ENCODE peak calls at places on chromosome 7, in seven cellular contexts. Y is NCI-H2029 treated with DMSO at 0.1 percent for 48 hours; L is tibial artery; R is iPS-NIHi11; G is NCI-H1417; Z is psoas muscle; F is effector memory CD4-positive, alpha-beta T cell. E is an unnamed sample.

GRCh38 chr7:128770238-128770637 is 5.4 kb downstream of the OPN1SW start:
- DNase-seq in Y (no peak), L (no peak), R (no peak), G (no peak), Z (no peak), F (no peak), E (no peak)

GRCh38 chr7:139883814-139884213 is 54.8 kb downstream of the TBXAS1 start:
- DNase-seq in Y (no peak), L (no peak), R (no peak), G (no peak), Z (no peak), F (no peak), E (no peak)

GRCh38 chr7:75565129-75565528 is 73.0 kb downstream of the SPDYE5 start:
- DNase-seq in Y (no peak), L (no peak), R (peak), G (no peak), Z (no peak), F (no peak), E (no peak)

GRCh38 chr7:134755422-134756022 is 23.9 kb upstream of the CALD1 start:
- DNase-seq in Y (no peak), L (no peak), R (no peak), G (peak), Z (no peak), F (no peak), E (no peak)

GRCh38 chr7:69516208-69516820 is 82.0 kb upstream of the AUTS2 start:
- DNase-seq in Y (no peak), L (no peak), R (no peak), G (no peak), Z (no peak), F (no peak), E (no peak)

GRCh38 chr7:24882989-24883631 is 96.9 kb downstream of the OSBPL3 start:
- DNase-seq in Y (no peak), L (peak), R (no peak), G (no peak), Z (peak), F (no peak), E (no peak)

GRCh38 chr7:41030673-41031072 is 672.2 kb downstream of the INHBA start:
- DNase-seq in Y (no peak), L (no peak), R (no peak), G (no peak), Z (no peak), F (no peak), E (no peak)

GRCh38 chr7:94700926-94701554 is 45.1 kb upstream of the SGCE start:
- DNase-seq in Y (no peak), L (no peak), R (no peak), G (no peak), Z (no peak), F (no peak), E (no peak)

GRCh38 chr7:55271069-55271468 is 94.1 kb upstream of the LANCL2 start:
- DNase-seq in Y (no peak), L (no peak), R (peak), G (no peak), Z (no peak), F (no peak), E (no peak)

GRCh38 chr7:130752424-130752823 is 18.4 kb upstream of the KLF14 start:
- DNase-seq in Y (no peak), L (no peak), R (no peak), G (no peak), Z (no peak), F (no peak), E (no peak)

GRCh38 chr7:24284699-24285506 is 913 bp downstream of the NPY start:
- DNase-seq in Y (no peak), L (no peak), R (peak), G (no peak), Z (no peak), F (no peak), E (no peak)

GRCh38 chr7:155251831-155252230 is 45.8 kb upstream of the INSIG1 start:
- DNase-seq in Y (no peak), L (no peak), R (no peak), G (no peak), Z (no peak), F (no peak), E (no peak)

GRCh38 chr7:159136013-159136412 is 8.7 kb downstream of the VIPR2 start:
- DNase-seq in Y (no peak), L (no peak), R (no peak), G (no peak), Z (no peak), F (no peak), E (no peak)

GRCh38 chr7:47836080-47836479 is 112.2 kb downstream of the PKD1L1 start:
- DNase-seq in Y (no peak), L (no peak), R (no peak), G (no peak), Z (no peak), F (no peak), E (no peak)

GRCh38 chr7:105268511-105269392 is 120.0 kb downstream of the SRPK2 start:
- DNase-seq in Y (peak), L (no peak), R (no peak), G (peak), Z (no peak), F (no peak), E (peak)

GRCh38 chr7:120600607-120601006 is 257.3 kb downstream of the TSPAN12 start:
- DNase-seq in Y (no peak), L (no peak), R (no peak), G (no peak), Z (no peak), F (no peak), E (no peak)

GRCh38 chr7:115707684-115708341 is 322.8 kb downstream of the TFEC start:
- DNase-seq in Y (peak), L (no peak), R (no peak), G (peak), Z (no peak), F (no peak), E (no peak)

GRCh38 chr7:6579446-6579845 is 2.2 kb downstream of the ZDHHC4 start:
- DNase-seq in Y (no peak), L (no peak), R (no peak), G (no peak), Z (no peak), F (no peak), E (no peak)

GRCh38 chr7:99733448-99733847 is 1.5 kb downstream of the CYP3A7 start:
- DNase-seq in Y (no peak), L (no peak), R (peak), G (peak), Z (no peak), F (no peak), E (no peak)

GRCh38 chr7:139079861-139080260 is 29.7 kb downstream of the ZC3HAV1 start:
- DNase-seq in Y (no peak), L (no peak), R (no peak), G (no peak), Z (no peak), F (no peak), E (no peak)

GRCh38 chr7:13111230-13111629 is 423.8 kb downstream of the ARL4A start:
- DNase-seq in Y (no peak), L (no peak), R (no peak), G (no peak), Z (no peak), F (no peak), E (no peak)

GRCh38 chr7:134535272-134535918 is 8.0 kb downstream of the AKR1B10 start:
- DNase-seq in Y (no peak), L (peak), R (no peak), G (no peak), Z (no peak), F (no peak), E (no peak)